ENCODE peak calls at places on chromosomes 16 and 17, in seven cellular contexts. One of them, this sample, is unnamed.

GRCh38 chr16:70738083-70738977 is 52.5 kb upstream of the MTSS2 start:
- DNase-seq in K562: peak
- DNase-seq in sigmoid colon: peak
- DNase-seq in spleen: no peak
- DNase-seq in prostate gland: peak
- DNase-seq in stomach: peak
- DNase-seq in esophagus muscularis mucosa: no peak
- DNase-seq in this sample: peak

GRCh38 chr16:82195917-82196494 is 26.0 kb upstream of the MPHOSPH6 start:
- DNase-seq in esophagus muscularis mucosa: no peak
- DNase-seq in stomach: no peak
- DNase-seq in spleen: no peak
- DNase-seq in prostate gland: no peak
- DNase-seq in sigmoid colon: no peak
- DNase-seq in K562: no peak
- DNase-seq in this sample: no peak

GRCh38 chr16:57541754-57542435 is 548 bp upstream of the ADGRG5 start:
- DNase-seq in stomach: no peak
- DNase-seq in esophagus muscularis mucosa: no peak
- DNase-seq in K562: no peak
- DNase-seq in spleen: peak
- DNase-seq in prostate gland: no peak
- DNase-seq in sigmoid colon: no peak
- DNase-seq in this sample: no peak

GRCh38 chr16:74657873-74658642 is 8.6 kb downstream of the RFWD3 start:
- DNase-seq in stomach: no peak
- DNase-seq in spleen: no peak
- DNase-seq in esophagus muscularis mucosa: no peak
- DNase-seq in prostate gland: no peak
- DNase-seq in K562: no peak
- DNase-seq in sigmoid colon: no peak
- DNase-seq in this sample: no peak

GRCh38 chr16:48318630-48319029 is 66.6 kb downstream of the SIAH1 start:
- DNase-seq in K562: no peak
- DNase-seq in spleen: no peak
- DNase-seq in esophagus muscularis mucosa: no peak
- DNase-seq in stomach: no peak
- DNase-seq in sigmoid colon: no peak
- DNase-seq in prostate gland: no peak
- DNase-seq in this sample: peak

GRCh38 chr16:83802135-83802534 is 5.6 kb upstream of the HSBP1 start:
- DNase-seq in esophagus muscularis mucosa: no peak
- DNase-seq in sigmoid colon: no peak
- DNase-seq in prostate gland: peak
- DNase-seq in K562: no peak
- DNase-seq in spleen: no peak
- DNase-seq in stomach: no peak
- DNase-seq in this sample: no peak

GRCh38 chr17:44083250-44083849 is 12.8 kb downstream of the G6PC3 start:
- DNase-seq in K562: no peak
- DNase-seq in stomach: no peak
- DNase-seq in esophagus muscularis mucosa: no peak
- DNase-seq in spleen: no peak
- DNase-seq in prostate gland: no peak
- DNase-seq in sigmoid colon: no peak
- DNase-seq in this sample: no peak

GRCh38 chr17:56392274-56392673 is 201.2 kb upstream of the NOG start:
- DNase-seq in spleen: no peak
- DNase-seq in stomach: no peak
- DNase-seq in sigmoid colon: no peak
- DNase-seq in prostate gland: no peak
- DNase-seq in K562: no peak
- DNase-seq in esophagus muscularis mucosa: no peak
- DNase-seq in this sample: no peak

GRCh38 chr16:11406177-11406560 is 60.9 kb downstream of the RMI2 start:
- DNase-seq in prostate gland: no peak
- DNase-seq in spleen: no peak
- DNase-seq in esophagus muscularis mucosa: no peak
- DNase-seq in sigmoid colon: no peak
- DNase-seq in stomach: no peak
- DNase-seq in K562: no peak
- DNase-seq in this sample: no peak

GRCh38 chr17:37740861-37741260 is 4.0 kb downstream of the HNF1B start:
- DNase-seq in prostate gland: no peak
- DNase-seq in stomach: no peak
- DNase-seq in K562: no peak
- DNase-seq in esophagus muscularis mucosa: no peak
- DNase-seq in spleen: no peak
- DNase-seq in sigmoid colon: no peak
- DNase-seq in this sample: no peak

GRCh38 chr16:69621225-69621624 is 55.5 kb downstream of the NFAT5 start:
- DNase-seq in spleen: no peak
- DNase-seq in stomach: no peak
- DNase-seq in sigmoid colon: no peak
- DNase-seq in prostate gland: no peak
- DNase-seq in esophagus muscularis mucosa: no peak
- DNase-seq in K562: no peak
- DNase-seq in this sample: no peak

GRCh38 chr16:69620564-69620963 is 54.8 kb downstream of the NFAT5 start:
- DNase-seq in stomach: no peak
- DNase-seq in sigmoid colon: no peak
- DNase-seq in prostate gland: no peak
- DNase-seq in K562: no peak
- DNase-seq in esophagus muscularis mucosa: no peak
- DNase-seq in spleen: no peak
- DNase-seq in this sample: no peak

GRCh38 chr16:69618307-69618706 is 52.5 kb downstream of the NFAT5 start:
- DNase-seq in esophagus muscularis mucosa: no peak
- DNase-seq in prostate gland: no peak
- DNase-seq in K562: no peak
- DNase-seq in sigmoid colon: no peak
- DNase-seq in stomach: no peak
- DNase-seq in spleen: no peak
- DNase-seq in this sample: no peak

GRCh38 chr16:69618721-69619120 is 53.0 kb downstream of the NFAT5 start:
- DNase-seq in stomach: no peak
- DNase-seq in prostate gland: no peak
- DNase-seq in K562: no peak
- DNase-seq in esophagus muscularis mucosa: no peak
- DNase-seq in sigmoid colon: no peak
- DNase-seq in spleen: no peak
- DNase-seq in this sample: no peak

GRCh38 chr16:69619514-69619913 is 53.7 kb downstream of the NFAT5 start:
- DNase-seq in prostate gland: no peak
- DNase-seq in stomach: no peak
- DNase-seq in spleen: no peak
- DNase-seq in sigmoid colon: no peak
- DNase-seq in K562: no peak
- DNase-seq in esophagus muscularis mucosa: no peak
- DNase-seq in this sample: no peak
- TF ChIP-seq POLR2AphosphoS5 in prostate gland: no peak
- TF ChIP-seq POLR2AphosphoS5 in stomach: no peak
- TF ChIP-seq POLR2AphosphoS5 in spleen: no peak
- TF ChIP-seq POLR2AphosphoS5 in sigmoid colon: no peak
- TF ChIP-seq POLR2AphosphoS5 in K562: no peak
- TF ChIP-seq POLR2AphosphoS5 in esophagus muscularis mucosa: no peak
- TF ChIP-seq POLR2AphosphoS5 in this sample: no peak

GRCh38 chr16:2516391-2517240 is 2.9 kb downstream of the ATP6V0C start:
- DNase-seq in prostate gland: no peak
- DNase-seq in stomach: no peak
- DNase-seq in sigmoid colon: no peak
- DNase-seq in spleen: peak
- DNase-seq in esophagus muscularis mucosa: no peak
- DNase-seq in K562: no peak
- DNase-seq in this sample: no peak

GRCh38 chr16:2513405-2514332 is at the start of gene ATP6V0C:
- DNase-seq in K562: peak
- DNase-seq in esophagus muscularis mucosa: peak
- DNase-seq in spleen: peak
- DNase-seq in stomach: peak
- DNase-seq in sigmoid colon: peak
- DNase-seq in prostate gland: peak
- DNase-seq in this sample: peak

GRCh38 chr16:2515180-2515803 is 1.5 kb downstream of the ATP6V0C start:
- DNase-seq in esophagus muscularis mucosa: no peak
- DNase-seq in spleen: peak
- DNase-seq in stomach: peak
- DNase-seq in K562: no peak
- DNase-seq in prostate gland: no peak
- DNase-seq in sigmoid colon: no peak
- DNase-seq in this sample: no peak

GRCh38 chr16:2512920-2513404 is 790 bp upstream of the ATP6V0C start:
- DNase-seq in esophagus muscularis mucosa: no peak
- DNase-seq in sigmoid colon: peak
- DNase-seq in K562: peak
- DNase-seq in stomach: no peak
- DNase-seq in spleen: peak
- DNase-seq in prostate gland: no peak
- DNase-seq in this sample: no peak

GRCh38 chr16:2514333-2515179 is 804 bp downstream of the ATP6V0C start:
- DNase-seq in K562: peak
- DNase-seq in prostate gland: no peak
- DNase-seq in stomach: peak
- DNase-seq in esophagus muscularis mucosa: no peak
- DNase-seq in sigmoid colon: peak
- DNase-seq in spleen: peak
- DNase-seq in this sample: no peak
- TF ChIP-seq POLR2AphosphoS5 in K562: no peak
- TF ChIP-seq POLR2AphosphoS5 in prostate gland: no peak
- TF ChIP-seq POLR2AphosphoS5 in stomach: no peak
- TF ChIP-seq POLR2AphosphoS5 in esophagus muscularis mucosa: peak
- TF ChIP-seq POLR2AphosphoS5 in sigmoid colon: no peak
- TF ChIP-seq POLR2AphosphoS5 in spleen: peak
- TF ChIP-seq POLR2AphosphoS5 in this sample: no peak

GRCh38 chr17:72390675-72391501 is 270.1 kb downstream of the SOX9 start:
- DNase-seq in spleen: no peak
- DNase-seq in esophagus muscularis mucosa: no peak
- DNase-seq in sigmoid colon: no peak
- DNase-seq in stomach: no peak
- DNase-seq in K562: no peak
- DNase-seq in prostate gland: no peak
- DNase-seq in this sample: no peak

GRCh38 chr17:72387969-72388368 is 267.1 kb downstream of the SOX9 start:
- DNase-seq in K562: no peak
- DNase-seq in stomach: no peak
- DNase-seq in sigmoid colon: no peak
- DNase-seq in prostate gland: no peak
- DNase-seq in spleen: no peak
- DNase-seq in esophagus muscularis mucosa: no peak
- DNase-seq in this sample: no peak

GRCh38 chr17:72387487-72387886 is 266.7 kb downstream of the SOX9 start:
- DNase-seq in prostate gland: no peak
- DNase-seq in sigmoid colon: no peak
- DNase-seq in spleen: no peak
- DNase-seq in stomach: no peak
- DNase-seq in K562: no peak
- DNase-seq in esophagus muscularis mucosa: no peak
- DNase-seq in this sample: no peak

GRCh38 chr17:72386619-72387237 is 265.9 kb downstream of the SOX9 start:
- DNase-seq in spleen: no peak
- DNase-seq in sigmoid colon: no peak
- DNase-seq in K562: no peak
- DNase-seq in stomach: no peak
- DNase-seq in esophagus muscularis mucosa: no peak
- DNase-seq in prostate gland: no peak
- DNase-seq in this sample: no peak

DNA sequence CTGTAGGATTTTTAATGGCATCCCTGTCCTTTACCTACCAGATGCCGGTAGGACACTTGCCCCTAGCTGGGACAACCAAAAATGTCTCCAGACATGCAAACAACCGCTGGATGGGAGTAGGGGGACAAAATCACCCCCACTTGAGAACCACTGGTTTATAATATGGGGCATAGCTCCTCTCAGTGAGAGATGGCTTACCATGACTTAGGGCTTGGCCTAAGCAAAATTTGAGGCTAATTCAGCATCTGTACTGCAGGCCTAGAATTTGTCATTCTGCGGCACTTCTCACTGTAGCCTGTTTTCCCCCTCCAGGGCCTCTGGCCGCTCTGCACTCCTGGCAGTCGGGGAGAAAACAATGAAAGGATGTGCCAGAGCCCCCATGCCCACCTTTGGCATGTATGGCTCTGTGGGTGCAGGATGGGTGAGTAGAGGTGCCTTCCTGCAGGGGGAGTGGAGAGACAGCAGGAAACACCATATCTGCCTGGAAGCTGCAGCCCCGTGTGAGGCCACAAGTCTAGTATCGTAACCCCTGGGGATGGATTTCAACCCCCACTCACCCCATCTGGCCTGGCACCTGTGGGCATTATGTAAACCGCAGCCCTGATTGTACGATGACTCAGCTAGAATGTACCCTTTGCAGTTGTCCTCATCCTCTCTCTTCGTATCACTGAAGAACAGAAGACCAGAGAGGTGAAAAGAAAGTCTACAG is 268.1 kb downstream of the SOX9 start:
- DNase-seq in K562: no peak
- DNase-seq in stomach: no peak
- DNase-seq in spleen: no peak
- DNase-seq in prostate gland: no peak
- DNase-seq in esophagus muscularis mucosa: no peak
- DNase-seq in sigmoid colon: no peak
- DNase-seq in this sample: no peak
- TF ChIP-seq POLR2AphosphoS5 in K562: no peak
- TF ChIP-seq POLR2AphosphoS5 in stomach: no peak
- TF ChIP-seq POLR2AphosphoS5 in spleen: no peak
- TF ChIP-seq POLR2AphosphoS5 in prostate gland: no peak
- TF ChIP-seq POLR2AphosphoS5 in esophagus muscularis mucosa: no peak
- TF ChIP-seq POLR2AphosphoS5 in sigmoid colon: no peak
- TF ChIP-seq POLR2AphosphoS5 in this sample: no peak

GRCh38 chr16:8848231-8848938 is 20.4 kb downstream of the CARHSP1 start:
- DNase-seq in spleen: peak
- DNase-seq in K562: no peak
- DNase-seq in prostate gland: no peak
- DNase-seq in esophagus muscularis mucosa: no peak
- DNase-seq in stomach: no peak
- DNase-seq in sigmoid colon: peak
- DNase-seq in this sample: no peak
- TF ChIP-seq POLR2AphosphoS5 in spleen: peak
- TF ChIP-seq POLR2AphosphoS5 in K562: peak
- TF ChIP-seq POLR2AphosphoS5 in prostate gland: no peak
- TF ChIP-seq POLR2AphosphoS5 in esophagus muscularis mucosa: no peak
- TF ChIP-seq POLR2AphosphoS5 in stomach: no peak
- TF ChIP-seq POLR2AphosphoS5 in sigmoid colon: no peak
- TF ChIP-seq POLR2AphosphoS5 in this sample: no peak

GRCh38 chr17:80649672-80650338 is 105.2 kb downstream of the RPTOR start:
- DNase-seq in spleen: peak
- DNase-seq in K562: peak
- DNase-seq in esophagus muscularis mucosa: no peak
- DNase-seq in sigmoid colon: no peak
- DNase-seq in prostate gland: no peak
- DNase-seq in stomach: no peak
- DNase-seq in this sample: no peak
- TF ChIP-seq POLR2AphosphoS5 in spleen: no peak
- TF ChIP-seq POLR2AphosphoS5 in K562: no peak
- TF ChIP-seq POLR2AphosphoS5 in esophagus muscularis mucosa: peak
- TF ChIP-seq POLR2AphosphoS5 in sigmoid colon: no peak
- TF ChIP-seq POLR2AphosphoS5 in prostate gland: no peak
- TF ChIP-seq POLR2AphosphoS5 in stomach: no peak
- TF ChIP-seq POLR2AphosphoS5 in this sample: no peak